ENCODE peak calls at places on chromosomes 16 and 17, in five cellular contexts. E is HCT116, X is psoas muscle, Z is nephron progenitor cell, B is endothelial cell. T is an unnamed sample.

GRCh38 chr16:66361604-66362135 is 4.8 kb upstream of the CDH5 start:
- DNase-seq in X (no peak), E (no peak), Z (no peak), B (no peak), T (no peak)

GRCh38 chr16:57092786-57093301 is 461 bp downstream of the CPNE2 start:
- DNase-seq in X (peak; percentile 76), Z (peak; percentile 60), B (peak; percentile 62), E (no peak), T (peak; percentile 44)

GRCh38 chr16:72877374-72878028 is 170.4 kb downstream of the ZFHX3 start:
- DNase-seq in E (peak; percentile 83), X (no peak), B (no peak), Z (no peak), T (no peak)

GRCh38 chr16:86946396-86946795 is 368.0 kb downstream of the FOXL1 start:
- DNase-seq in Z (no peak), X (peak; percentile 32), E (no peak), B (no peak), T (no peak)

GRCh38 chr17:6458416-6458950 is 14.2 kb downstream of the PIMREG start:
- DNase-seq in X (no peak), B (no peak), E (no peak), Z (no peak), T (no peak)

GRCh38 chr16:75486666-75487313 is 8.5 kb downstream of the CHST6 start:
- DNase-seq in B (no peak), Z (no peak), X (no peak), E (no peak), T (no peak)

GRCh38 chr16:81432899-81433560 is 11.6 kb upstream of the CMIP start:
- DNase-seq in E (no peak), X (no peak), B (no peak), Z (no peak), T (no peak)

GRCh38 chr16:19697756-19698318 is 20.2 kb downstream of the KNOP1 start:
- DNase-seq in B (no peak), E (no peak), Z (no peak), X (no peak), T (no peak)

GRCh38 chr16:27374794-27375499 is 27.0 kb upstream of the IL21R start:
- DNase-seq in E (peak; percentile 94), B (peak; percentile 81), Z (peak; percentile 82), X (peak; percentile 74), T (peak; percentile 34)

GRCh38 chr17:41360291-41360995 is 9.2 kb downstream of the KRT33B start:
- DNase-seq in X (no peak), Z (no peak), E (no peak), B (no peak), T (no peak)

GRCh38 chr16:2752850-2753522 is 548 bp downstream of the SRRM2 start:
- DNase-seq in E (peak; percentile 58), B (peak; percentile 83), Z (peak; percentile 88), X (peak; percentile 95), T (no peak)

GRCh38 chr16:78259883-78260282 is 160.4 kb downstream of the WWOX start:
- DNase-seq in X (no peak), E (no peak), B (no peak), Z (peak; percentile 8), T (no peak)

GRCh38 chr17:73595068-73595865 is 49.0 kb downstream of the SDK2 start:
- DNase-seq in E (no peak), Z (peak; percentile 69), B (peak; percentile 47), X (no peak), T (peak; percentile 34)

GRCh38 chr16:30609002-30609927 is 924 bp downstream of the ZNF689 start:
- DNase-seq in X (peak; percentile 80), Z (peak; percentile 43), E (no peak), B (no peak), T (peak; percentile 35)

GRCh38 chr16:3696425-3697218 is 20.7 kb downstream of the TRAP1 start:
- DNase-seq in E (no peak), X (peak; percentile 61), Z (no peak), B (no peak), T (no peak)

GRCh38 chr16:23060458-23061320 is 88.6 kb downstream of the USP31 start:
- DNase-seq in Z (peak; percentile 74), E (peak; percentile 47), X (peak; percentile 62), B (peak; percentile 69), T (peak; percentile 49)

GRCh38 chr16:31664683-31665482 is 137.2 kb downstream of the AHSP start:
- DNase-seq in Z (no peak), B (no peak), E (no peak), X (no peak), T (no peak)

GRCh38 chr17:44078412-44078811 is 7.9 kb downstream of the G6PC3 start:
- DNase-seq in Z (no peak), X (no peak), B (no peak), E (no peak), T (no peak)

GRCh38 chr17:181213-182163 is at the start of gene DOC2B:
- DNase-seq in Z (peak; percentile 77), X (peak; percentile 76), B (peak; percentile 41), E (peak; percentile 40), T (peak; percentile 29)

GRCh38 chr17:17545984-17546383 is 45.5 kb downstream of the PEMT start:
- DNase-seq in Z (no peak), E (no peak), B (no peak), X (peak; percentile 39), T (no peak)

GRCh38 chr17:55161935-55162555 is 102.7 kb upstream of the HLF start:
- DNase-seq in X (no peak), Z (no peak), B (no peak), E (peak; percentile 94), T (no peak)

GRCh38 chr17:27878776-27879562 is 14.2 kb downstream of the LYRM9 start:
- DNase-seq in Z (no peak), X (no peak), B (no peak), E (no peak), T (no peak)

GRCh38 chr16:67268136-67268579 is 11.2 kb upstream of the PLEKHG4 start:
- DNase-seq in X (peak; percentile 61), B (no peak), Z (no peak), E (peak; percentile 81), T (no peak)

GRCh38 chr17:2369551-2370210 is 31.2 kb downstream of the MNT start:
- DNase-seq in B (peak; percentile 45), X (no peak), Z (peak; percentile 46), E (no peak), T (no peak)

GRCh38 chr17:9236286-9237052 is 215.2 kb downstream of the NTN1 start:
- DNase-seq in B (no peak), Z (no peak), E (no peak), X (peak; percentile 27), T (no peak)

GRCh38 chr16:8863594-8864424 is 5.0 kb downstream of the CARHSP1 start:
- DNase-seq in B (no peak), Z (peak; percentile 25), E (no peak), X (peak; percentile 71), T (no peak)

GRCh38 chr16:21197115-21197514 is 14.3 kb downstream of the ZP2 start:
- DNase-seq in B (no peak), Z (no peak), E (no peak), X (no peak), T (no peak)

GRCh38 chr16:76946879-76947278 is 244.1 kb upstream of the MON1B start:
- DNase-seq in Z (no peak), E (peak; percentile 2), B (no peak), X (no peak), T (no peak)

GRCh38 chr16:49972280-49972679 is 52.7 kb upstream of the CNEP1R1 start:
- DNase-seq in E (no peak), X (no peak), B (no peak), Z (no peak), T (no peak)

GRCh38 chr16:10729649-10730048 is 14.0 kb upstream of the NUBP1 start:
- DNase-seq in E (peak; percentile 54), X (peak; percentile 73), B (no peak), Z (no peak), T (no peak)

GRCh38 chr17:32259596-32259995 is 6.0 kb upstream of the RHBDL3 start:
- DNase-seq in X (no peak), B (no peak), E (no peak), Z (no peak), T (no peak)

GRCh38 chr17:56891751-56892150 is 22.1 kb downstream of the TRIM25 start:
- DNase-seq in E (no peak), X (peak; percentile 64), Z (peak; percentile 20), B (peak; percentile 44), T (no peak)

GRCh38 chr17:63431939-63432804 is 13.9 kb downstream of the CYB561 start:
- DNase-seq in X (no peak), E (no peak), B (no peak), Z (no peak), T (no peak)

GRCh38 chr16:28537076-28537475 is 1.7 kb downstream of the NUPR1 start:
- DNase-seq in B (no peak), X (no peak), E (no peak), Z (no peak), T (no peak)

GRCh38 chr17:42354956-42355843 is 33.0 kb downstream of the STAT3 start:
- DNase-seq in X (no peak), E (no peak), Z (no peak), B (no peak), T (no peak)

GRCh38 chr16:79997257-79997656 is 396.7 kb upstream of the MAF start:
- DNase-seq in E (no peak), Z (no peak), B (no peak), X (no peak), T (no peak)
- TF ChIP-seq CTCF in E (no peak), Z (peak; percentile 32), B (peak; percentile 41), X (peak; percentile 21), T (peak; percentile 42)

GRCh38 chr17:80891096-80892018 is 100.3 kb upstream of the CHMP6 start:
- DNase-seq in B (no peak), X (peak; percentile 57), Z (no peak), E (peak; percentile 96), T (no peak)
- TF ChIP-seq CTCF in B (no peak), X (no peak), Z (no peak), E (no peak), T (no peak)

GRCh38 chr17:38712593-38712992 is 7.5 kb downstream of the MLLT6 start:
- DNase-seq in X (no peak), Z (no peak), B (no peak), E (no peak), T (no peak)
- TF ChIP-seq CTCF in X (no peak), Z (no peak), B (no peak), E (no peak), T (no peak)

GRCh38 chr16:85156869-85157268 is 44.6 kb upstream of the CIBAR2 start:
- DNase-seq in Z (no peak), X (no peak), B (no peak), E (no peak), T (no peak)
- TF ChIP-seq CTCF in Z (no peak), X (no peak), B (no peak), E (no peak), T (no peak)

DNA sequence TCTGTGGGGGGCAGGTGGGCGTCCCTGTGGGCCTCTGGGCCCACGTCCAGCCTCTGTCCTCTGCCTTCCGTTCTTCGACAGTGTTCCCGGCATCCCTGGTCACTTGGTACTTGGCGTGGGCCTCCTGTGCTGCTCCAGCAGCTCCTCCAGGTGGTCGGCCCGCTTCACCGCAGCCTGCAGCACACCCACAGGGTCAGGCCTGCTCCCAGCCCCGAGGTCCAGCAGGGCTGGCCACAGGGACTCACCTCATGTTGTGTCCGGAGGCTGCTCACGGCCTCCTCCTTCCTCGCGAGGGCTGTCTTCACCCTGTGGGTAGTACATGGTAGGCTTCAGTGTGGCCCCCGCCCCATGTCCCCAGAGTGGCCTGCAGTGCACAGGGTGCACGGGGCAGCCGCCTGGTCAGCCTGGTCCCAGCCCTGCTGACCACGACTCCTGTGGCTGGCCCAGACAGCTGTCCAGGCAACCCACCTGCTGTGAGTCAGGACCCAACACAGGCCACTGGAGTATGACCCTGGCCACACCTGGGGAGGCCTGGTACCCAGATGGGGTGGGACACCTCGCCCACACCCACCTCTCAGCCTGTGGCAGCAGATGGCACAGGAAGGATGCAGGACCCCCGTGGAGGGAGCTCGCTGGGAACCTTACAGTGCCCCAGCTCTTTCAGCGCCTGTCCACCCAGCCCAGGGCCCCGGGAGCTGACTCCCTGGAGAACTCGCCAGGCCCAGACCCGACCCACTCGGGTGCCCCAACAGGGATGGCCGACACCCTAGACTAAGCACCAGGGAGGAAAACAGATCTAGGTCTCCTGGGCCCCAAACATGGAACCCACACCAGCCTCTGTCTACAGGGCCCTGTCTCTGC is 23.9 kb upstream of the AATK start:
- DNase-seq in X (no peak), Z (peak; percentile 44), B (peak; percentile 63), E (no peak), T (no peak)
- TF ChIP-seq CTCF in X (no peak), Z (no peak), B (no peak), E (peak; percentile 49), T (peak; percentile 49)